ENCODE peak calls at places on chromosomes 3 and 15, in five cellular contexts. G is AG04449, W is esophagus muscularis mucosa, P is Peyer's patch, J is lower lobe of right lung. R is an unnamed sample.

GRCh38 chr3:105866656-105867653 is 1.9 kb downstream of the CBLB start:
- DNase-seq in P (no peak), J (no peak), G (no peak), W (no peak), R (no peak)

GRCh38 chr15:85730001-85730820 is 64.5 kb downstream of the KLHL25 start:
- DNase-seq in G (no peak), P (no peak), W (no peak), J (no peak), R (no peak)

GRCh38 chr15:31197497-31198414 is 96.2 kb upstream of the TRPM1 start:
- DNase-seq in J (peak; percentile 76), W (no peak), G (no peak), P (peak; percentile 65), R (no peak)

GRCh38 chr3:5092018-5092417 is 30.1 kb upstream of the ARL8B start:
- DNase-seq in W (no peak), G (no peak), P (no peak), J (no peak), R (no peak)

GRCh38 chr3:10170915-10171478 is 6.3 kb downstream of the IRAK2 start:
- DNase-seq in W (no peak), G (no peak), J (no peak), P (no peak), R (no peak)

GRCh38 chr3:125123906-125124305 is 68.1 kb upstream of the HEG1 start:
- DNase-seq in W (no peak), P (no peak), G (no peak), J (no peak), R (no peak)

GRCh38 chr15:76903251-76903681 is 1.9 kb downstream of the SCAPER start:
- DNase-seq in W (no peak), G (no peak), P (no peak), J (no peak), R (no peak)

GRCh38 chr3:85950435-85950834 is 991.6 kb downstream of the CADM2 start:
- DNase-seq in W (no peak), P (no peak), G (no peak), J (no peak), R (no peak)

GRCh38 chr3:135238201-135238600 is 443.1 kb downstream of the EPHB1 start:
- DNase-seq in J (no peak), W (no peak), P (no peak), G (no peak), R (no peak)

GRCh38 chr15:76185716-76186115 is 125.6 kb downstream of the ETFA start:
- DNase-seq in G (no peak), W (no peak), J (no peak), P (no peak), R (no peak)

GRCh38 chr15:69629631-69630161 is 177.1 kb downstream of the RPLP1 start:
- DNase-seq in P (no peak), G (no peak), J (no peak), W (peak; percentile 68), R (peak; percentile 5)

GRCh38 chr3:18216996-18217395 is 208.1 kb downstream of the SATB1 start:
- DNase-seq in W (no peak), J (no peak), P (no peak), G (no peak), R (no peak)

GRCh38 chr3:43102773-43103480 is 3.0 kb downstream of the POMGNT2 start:
- DNase-seq in W (no peak), P (no peak), G (no peak), J (no peak), R (no peak)

GRCh38 chr15:90665288-90666134 is 51.6 kb upstream of the BLM start:
- DNase-seq in W (no peak), G (no peak), J (peak; percentile 81), P (peak; percentile 81), R (no peak)

GRCh38 chr3:40086890-40087884 is 222.3 kb upstream of the EIF1B start:
- DNase-seq in W (peak; percentile 60), P (no peak), J (no peak), G (no peak), R (no peak)

GRCh38 chr3:197257711-197258110 is 40.7 kb downstream of the DLG1 start:
- DNase-seq in W (no peak), P (no peak), G (no peak), J (no peak), R (no peak)

GRCh38 chr3:159896543-159896942 is 92.1 kb upstream of the IL12A start:
- DNase-seq in J (no peak), G (no peak), W (no peak), P (no peak), R (no peak)

GRCh38 chr3:141275973-141276372 is 44.3 kb downstream of the PXYLP1 start:
- DNase-seq in G (no peak), W (no peak), P (no peak), J (no peak), R (no peak)

GRCh38 chr15:78421241-78421994 is 16.6 kb upstream of the IREB2 start:
- DNase-seq in J (no peak), W (no peak), P (no peak), G (no peak), R (no peak)

DNA sequence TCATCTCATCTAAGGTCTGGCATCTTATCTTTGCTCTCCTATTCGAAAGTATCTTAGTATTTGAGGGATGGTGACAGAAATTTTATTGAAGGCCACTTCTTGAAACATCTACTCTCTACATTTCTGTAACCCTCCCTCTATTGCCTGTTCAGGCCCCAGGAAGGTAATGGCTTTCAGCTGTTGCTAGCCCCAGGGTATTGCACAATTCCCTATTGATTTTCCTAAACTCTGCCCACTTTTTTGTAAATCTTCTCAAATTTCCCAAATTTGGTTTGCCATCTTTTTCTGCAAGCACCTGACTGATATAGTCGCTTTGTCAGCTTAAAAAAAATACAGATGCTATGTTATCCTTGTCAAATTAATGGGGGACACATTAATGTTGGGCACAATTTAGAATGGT is 242.1 kb downstream of the RAP2B start:
- DNase-seq in P (no peak), J (no peak), W (no peak), G (no peak), R (no peak)
- TF ChIP-seq CTCF in P (no peak), J (no peak), W (no peak), G (no peak), R (no peak)

DNA sequence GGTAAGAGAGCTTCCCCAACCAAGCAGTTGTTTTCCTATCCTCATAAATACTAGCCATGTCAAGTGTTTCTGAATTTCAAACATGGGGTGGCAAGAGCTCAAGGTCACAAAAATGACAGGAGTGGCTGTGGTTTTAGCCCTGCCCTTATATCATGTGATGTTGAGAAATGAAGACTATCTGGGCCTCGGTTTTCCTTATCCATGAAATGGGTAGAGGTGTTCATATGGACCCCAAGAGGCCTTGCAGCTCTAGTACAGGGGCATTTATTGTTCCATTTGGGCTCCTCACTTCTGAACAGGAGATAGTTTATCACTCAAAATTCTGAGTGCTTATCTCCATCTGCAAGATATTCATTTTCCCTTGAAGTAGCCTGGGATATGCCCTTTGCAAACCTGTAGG is 35.8 kb downstream of the LMCD1 start:
- DNase-seq in W (no peak), G (no peak), J (no peak), P (no peak), R (no peak)
- TF ChIP-seq CTCF in W (no peak), G (no peak), J (no peak), P (no peak), R (no peak)

GRCh38 chr3:107662586-107662985 is 139.8 kb downstream of the BBX start:
- DNase-seq in G (no peak), P (no peak), W (no peak), J (no peak), R (no peak)

GRCh38 chr3:107662109-107662477 is 139.3 kb downstream of the BBX start:
- DNase-seq in G (no peak), J (no peak), W (no peak), P (no peak), R (no peak)

GRCh38 chr3:107657971-107658370 is 135.2 kb downstream of the BBX start:
- DNase-seq in P (no peak), G (no peak), J (no peak), W (no peak), R (no peak)

GRCh38 chr3:107661447-107662108 is 138.8 kb downstream of the BBX start:
- DNase-seq in G (no peak), J (no peak), W (no peak), P (no peak), R (no peak)

GRCh38 chr3:107660316-107660976 is 137.7 kb downstream of the BBX start:
- DNase-seq in G (peak; percentile 53), W (no peak), J (no peak), P (no peak), R (no peak)
- TF ChIP-seq CTCF in G (peak; percentile 37), W (peak; percentile 61), J (peak; percentile 62), P (peak; percentile 47), R (peak; percentile 74)

DNA sequence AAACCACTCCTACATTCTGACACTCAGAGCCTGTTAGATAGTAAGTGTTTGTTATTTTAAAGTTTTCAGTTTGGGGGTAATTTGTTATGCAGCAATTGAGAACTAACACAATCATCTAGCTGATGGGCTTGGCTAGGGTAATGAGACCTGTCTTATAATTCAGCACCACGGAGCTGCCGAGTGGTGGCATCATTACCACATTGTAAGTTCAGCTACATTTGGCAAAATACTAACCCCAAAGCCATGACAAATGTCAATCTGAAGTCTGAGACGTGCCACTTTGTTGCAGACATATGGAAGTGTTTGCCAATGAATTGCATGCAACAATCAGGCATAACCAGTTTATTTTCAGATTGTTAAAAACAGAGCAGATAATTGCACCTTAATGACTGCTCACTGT is 52.7 kb downstream of the KLHL6 start:
- DNase-seq in G (no peak), W (no peak), J (no peak), P (no peak), R (no peak)
- TF ChIP-seq CTCF in G (no peak), W (no peak), J (peak; percentile 25), P (peak; percentile 45), R (no peak)

GRCh38 chr3:178435575-178435974 is 100.7 kb upstream of the KCNMB2 start:
- DNase-seq in J (no peak), G (no peak), W (no peak), P (no peak), R (no peak)

GRCh38 chr3:178436773-178437172 is 99.5 kb upstream of the KCNMB2 start:
- DNase-seq in G (no peak), P (no peak), J (no peak), W (no peak), R (no peak)

GRCh38 chr3:178439504-178439903 is 96.7 kb upstream of the KCNMB2 start:
- DNase-seq in W (no peak), J (no peak), P (no peak), G (peak; percentile 21), R (no peak)

GRCh38 chr3:178434206-178434805 is 101.9 kb upstream of the KCNMB2 start:
- DNase-seq in W (no peak), J (no peak), G (no peak), P (no peak), R (no peak)
- TF ChIP-seq CTCF in W (no peak), J (no peak), G (no peak), P (no peak), R (no peak)

GRCh38 chr3:12579919-12580318 is 23.0 kb downstream of the MKRN2 start:
- DNase-seq in J (no peak), G (no peak), W (no peak), P (no peak), R (no peak)

GRCh38 chr3:12577379-12577778 is 20.5 kb downstream of the MKRN2 start:
- DNase-seq in W (no peak), J (no peak), G (no peak), P (no peak), R (no peak)

GRCh38 chr3:12579456-12579855 is 22.6 kb downstream of the MKRN2 start:
- DNase-seq in P (no peak), G (no peak), W (no peak), J (no peak), R (no peak)

GRCh38 chr3:12582730-12583129 is 25.8 kb downstream of the MKRN2 start:
- DNase-seq in G (no peak), P (no peak), J (no peak), W (no peak), R (no peak)

GRCh38 chr3:12578742-12579141 is 21.9 kb downstream of the MKRN2 start:
- DNase-seq in W (no peak), G (no peak), J (no peak), P (no peak), R (no peak)
- TF ChIP-seq CTCF in W (no peak), G (peak; percentile 8), J (peak; percentile 8), P (no peak), R (peak; percentile 8)

R was measured in CD14-positive monocyte.